ENCODE peak calls at places on chromosome 4, in six cellular contexts. E, F, C, P, I and J are unnamed samples.

GRCh38 chr4:125582302-125582701 is 267.5 kb downstream of the FAT4 start:
- DNase-seq in E (no peak), F (no peak), C (no peak), P (no peak), I (no peak), J (no peak)

GRCh38 chr4:166019441-166019840 is 146.4 kb downstream of the TLL1 start:
- DNase-seq in E (no peak), F (no peak), C (no peak), P (no peak), I (no peak), J (no peak)

GRCh38 chr4:73870778-73871177 is 1.6 kb downstream of the CXCL1 start:
- DNase-seq in E (no peak), F (no peak), C (no peak), P (no peak), I (no peak), J (no peak)

GRCh38 chr4:2259036-2259540 is 2.8 kb downstream of the MXD4 start:
- DNase-seq in E (no peak), F (no peak), C (no peak), P (no peak), I (no peak), J (no peak)

GRCh38 chr4:92253986-92254671 is 49.6 kb upstream of the GRID2 start:
- DNase-seq in E (no peak), F (no peak), C (no peak), P (no peak), I (no peak), J (no peak)

GRCh38 chr4:138236035-138236434 is 6.1 kb downstream of the SLC7A11 start:
- DNase-seq in E (no peak), F (no peak), C (no peak), P (no peak), I (no peak), J (no peak)

GRCh38 chr4:73740353-73740778 is at the start of gene CXCL8:
- DNase-seq in E (peak; percentile 75), F (peak; percentile 7), C (peak; percentile 76), P (peak; percentile 53), I (no peak), J (peak; percentile 65)

GRCh38 chr4:8410641-8411271 is 29.8 kb downstream of the ACOX3 start:
- DNase-seq in E (peak; percentile 84), F (peak; percentile 89), C (peak; percentile 81), P (peak; percentile 80), I (no peak), J (no peak)

GRCh38 chr4:152162331-152162697 is 373.6 kb downstream of the FBXW7 start:
- DNase-seq in E (no peak), F (no peak), C (no peak), P (no peak), I (no peak), J (no peak)

GRCh38 chr4:38152305-38152704 is 192.1 kb downstream of the PTTG2 start:
- DNase-seq in E (no peak), F (no peak), C (no peak), P (no peak), I (no peak), J (no peak)

GRCh38 chr4:142248946-142249345 is 597.2 kb downstream of the INPP4B start:
- DNase-seq in E (no peak), F (no peak), C (no peak), P (no peak), I (no peak), J (no peak)

GRCh38 chr4:169821402-169821801 is 63.7 kb upstream of the HPF1 start:
- DNase-seq in E (no peak), F (no peak), C (no peak), P (no peak), I (no peak), J (no peak)

GRCh38 chr4:173642509-173642908 is 112.5 kb upstream of the HAND2 start:
- DNase-seq in E (no peak), F (peak; percentile 34), C (no peak), P (no peak), I (no peak), J (no peak)

GRCh38 chr4:82201805-82202636 is 171.8 kb downstream of the HNRNPD start:
- DNase-seq in E (peak; percentile 72), F (peak; percentile 91), C (peak; percentile 36), P (peak; percentile 49), I (no peak), J (peak; percentile 86)

GRCh38 chr4:106971586-106971985 is 64.5 kb downstream of the DKK2 start:
- DNase-seq in E (no peak), F (no peak), C (no peak), P (no peak), I (no peak), J (no peak)
- TF ChIP-seq POLR2AphosphoS5 in E (no peak), F (no peak), C (no peak), P (no peak), I (no peak), J (no peak)

GRCh38 chr4:185017964-185018772 is at the start of gene HELT:
- DNase-seq in E (no peak), F (peak; percentile 78), C (no peak), P (no peak), I (no peak), J (no peak)
- TF ChIP-seq EZH2 in E (no peak), F (peak; percentile 73), C (no peak), P (no peak), I (no peak), J (no peak)

DNA sequence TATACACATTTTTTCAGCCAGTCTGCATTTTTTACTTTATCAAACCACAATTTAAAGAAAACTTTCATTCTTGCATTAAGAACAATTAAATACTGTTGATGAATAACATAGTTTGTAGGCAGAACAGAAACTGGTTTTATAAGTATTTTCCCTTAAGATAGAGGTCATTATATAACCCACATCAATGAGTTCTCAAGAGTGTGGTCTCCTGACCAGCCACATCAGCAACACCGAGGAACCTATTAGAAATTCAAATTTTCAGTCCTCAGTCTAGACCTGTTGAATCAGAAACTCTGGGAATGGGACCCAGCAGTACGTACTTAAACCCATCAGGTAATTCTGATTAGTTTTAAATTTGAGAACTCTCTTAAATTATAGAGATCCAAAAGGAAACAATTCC is 299.6 kb upstream of the ARSJ start:
- DNase-seq in E (no peak), F (no peak), C (no peak), P (no peak), I (no peak), J (no peak)
- H3K4me3 ChIP-seq in E (no peak overlapping the region), F (no peak overlapping the region), C (no peak overlapping the region), P (no peak overlapping the region), I (no peak overlapping the region), J (no peak overlapping the region)

GRCh38 chr4:7365472-7366179 is 69.1 kb downstream of the PSAPL1 start:
- DNase-seq in E (no peak), F (no peak), C (no peak), P (no peak), I (no peak), J (no peak)
- TF ChIP-seq POLR2AphosphoS5 in E (no peak), F (no peak), C (no peak), P (no peak), I (no peak), J (no peak)

GRCh38 chr4:190018201-190018920 is 8.7 kb downstream of the FRG2 start:
- DNase-seq in E (no peak), F (peak; percentile 46), C (no peak), P (no peak), I (no peak), J (no peak)

GRCh38 chr4:190019023-190019858 is 7.8 kb downstream of the FRG2 start:
- DNase-seq in E (no peak), F (peak; percentile 69), C (no peak), P (no peak), I (no peak), J (no peak)

GRCh38 chr4:190016369-190017289 is 10.4 kb downstream of the FRG2 start:
- DNase-seq in E (no peak), F (no peak), C (no peak), P (no peak), I (no peak), J (no peak)

GRCh38 chr4:190017357-190018200 is 9.5 kb downstream of the FRG2 start:
- DNase-seq in E (no peak), F (peak; percentile 54), C (no peak), P (no peak), I (no peak), J (no peak)

GRCh38 chr4:190020790-190021717 is 6.0 kb downstream of the FRG2 start:
- DNase-seq in E (peak; percentile 34), F (peak; percentile 92), C (no peak), P (peak; percentile 24), I (no peak), J (no peak)
- TF ChIP-seq EZH2 in E (no peak), F (peak; percentile 98), C (no peak), P (no peak), I (no peak), J (no peak)

DNA sequence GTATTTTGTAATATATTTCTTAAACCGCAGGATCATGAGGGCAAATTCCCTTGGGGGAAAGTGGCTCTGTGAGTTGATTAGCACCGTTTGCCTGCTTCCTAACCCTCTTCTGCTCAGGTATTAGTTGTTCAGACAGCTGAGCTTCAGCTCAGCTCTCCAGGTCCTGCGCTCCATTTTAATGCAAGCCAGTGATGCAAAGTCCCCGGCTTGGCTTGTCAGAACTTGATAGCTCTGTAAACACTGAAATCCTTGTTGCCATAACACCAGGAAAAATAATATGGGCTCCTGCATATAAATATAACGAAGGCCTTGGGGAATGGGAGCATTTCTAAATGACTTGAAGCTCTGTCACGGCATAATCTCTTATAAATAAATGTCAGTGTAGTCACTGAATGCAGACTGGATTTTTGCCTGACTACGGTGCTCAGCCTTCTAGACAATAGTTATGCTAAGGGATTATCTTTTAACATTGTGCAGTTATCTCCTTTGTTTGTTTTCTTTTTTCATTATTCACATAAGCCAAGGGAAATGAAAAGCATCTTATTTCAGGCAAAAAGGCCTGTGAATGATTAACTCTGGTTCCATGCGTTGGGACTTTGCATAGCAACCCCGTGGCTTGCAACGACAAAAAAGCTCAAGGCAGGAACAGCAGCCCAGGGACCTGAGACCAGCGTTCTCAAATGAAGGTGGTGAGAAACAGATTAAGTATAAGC is 253.2 kb downstream of the SPRY1 start:
- DNase-seq in E (no peak), F (peak; percentile 54), C (no peak), P (peak; percentile 92), I (no peak), J (no peak)
- H3K4me3 ChIP-seq in E (no peak overlapping the region), F (no peak overlapping the region), C (no peak overlapping the region), P (peak overlapping the region; percentile 47), I (no peak overlapping the region), J (no peak overlapping the region)

DNA sequence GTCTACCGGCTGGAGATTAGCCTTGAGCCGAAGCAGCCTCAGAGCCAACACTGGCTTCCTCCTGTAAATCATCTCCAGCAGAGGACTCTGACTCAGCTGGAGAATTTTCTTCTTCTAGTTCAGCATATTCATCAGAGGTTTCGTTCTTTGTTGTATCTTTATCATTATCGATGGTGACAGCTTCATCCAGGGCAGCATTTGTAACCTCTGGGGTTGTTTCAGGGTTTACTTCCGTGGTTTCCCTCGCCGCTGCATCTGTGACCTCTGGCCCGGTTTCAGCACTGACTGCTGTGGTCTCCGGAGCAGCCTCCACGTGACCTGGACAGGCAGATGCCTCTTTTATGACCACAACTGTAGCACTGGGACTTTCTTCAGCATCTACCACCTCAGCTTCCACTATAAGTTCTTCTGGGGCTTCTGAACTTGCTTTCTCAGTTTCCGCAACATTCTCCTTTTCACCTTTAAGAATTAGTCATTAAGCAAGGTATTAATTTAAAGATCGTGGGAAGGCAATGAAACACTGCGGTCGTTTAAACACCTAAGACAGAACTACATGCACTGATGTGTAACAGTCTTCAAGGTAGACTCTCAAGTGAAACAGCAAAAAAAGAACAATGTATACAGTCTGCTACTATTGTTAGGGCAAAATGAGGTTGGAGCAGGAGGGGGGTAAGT is 13.3 kb downstream of the MGARP start:
- DNase-seq in E (peak; percentile 92), F (peak; percentile 26), C (no peak), P (peak; percentile 54), I (peak; percentile 96), J (no peak)
- TF ChIP-seq POLR2AphosphoS5 in E (peak; percentile 70), F (no peak), C (no peak), P (no peak), I (no peak), J (no peak)

GRCh38 chr4:5052424-5052702 is 1.1 kb downstream of the STK32B start:
- DNase-seq in E (no peak), F (no peak), C (no peak), P (no peak), I (no peak), J (no peak)
- TF ChIP-seq EZH2 in E (no peak), F (no peak), C (no peak), P (no peak), I (no peak), J (no peak)